ENCODE peak calls at places on chromosomes 11 and 22, in eight cellular contexts. One of them, this sample, is unnamed. For H3K4me1, the result is how much of the 10 kb centered on the place peaks cover.

GRCh38 chr11:126878892-126879291 is 121.7 kb downstream of the KIRREL3 start:
- DNase-seq in HCT116: no peak
- DNase-seq in mammary epithelial cell: no peak
- DNase-seq in astrocyte: no peak
- DNase-seq in PC-9: no peak
- DNase-seq in MM.1S: no peak
- DNase-seq in A549: no peak
- DNase-seq in neural progenitor cell: no peak
- DNase-seq in this sample: no peak

GRCh38 chr22:43388420-43388851 is 23.4 kb upstream of the MPPED1 start:
- DNase-seq in neural progenitor cell: peak
- DNase-seq in mammary epithelial cell: peak
- DNase-seq in MM.1S: peak
- DNase-seq in A549: peak
- DNase-seq in HCT116: peak
- DNase-seq in PC-9: peak
- DNase-seq in astrocyte: peak
- DNase-seq in this sample: peak

GRCh38 chr11:106222626-106223025 is 145.2 kb downstream of the AASDHPPT start:
- DNase-seq in A549: no peak
- DNase-seq in HCT116: no peak
- DNase-seq in PC-9: no peak
- DNase-seq in MM.1S: no peak
- DNase-seq in astrocyte: peak
- DNase-seq in mammary epithelial cell: no peak
- DNase-seq in neural progenitor cell: no peak
- DNase-seq in this sample: no peak

GRCh38 chr22:27876684-27877083 is 42.4 kb downstream of the PITPNB start:
- DNase-seq in A549: no peak
- DNase-seq in MM.1S: no peak
- DNase-seq in mammary epithelial cell: no peak
- DNase-seq in PC-9: no peak
- DNase-seq in HCT116: no peak
- DNase-seq in neural progenitor cell: peak
- DNase-seq in astrocyte: peak
- DNase-seq in this sample: no peak

GRCh38 chr11:1943576-1943975 is 3.6 kb upstream of the MRPL23 start:
- DNase-seq in A549: no peak
- DNase-seq in MM.1S: no peak
- DNase-seq in HCT116: no peak
- DNase-seq in mammary epithelial cell: no peak
- DNase-seq in neural progenitor cell: no peak
- DNase-seq in astrocyte: no peak
- DNase-seq in PC-9: no peak
- DNase-seq in this sample: no peak

GRCh38 chr11:69634590-69634989 is 6.4 kb upstream of the CCND1 start:
- DNase-seq in astrocyte: no peak
- DNase-seq in HCT116: no peak
- DNase-seq in mammary epithelial cell: no peak
- DNase-seq in PC-9: peak
- DNase-seq in A549: no peak
- DNase-seq in MM.1S: no peak
- DNase-seq in neural progenitor cell: no peak
- DNase-seq in this sample: no peak

GRCh38 chr11:78374917-78375316 is 42.7 kb downstream of the GAB2 start:
- DNase-seq in astrocyte: no peak
- DNase-seq in mammary epithelial cell: no peak
- DNase-seq in HCT116: no peak
- DNase-seq in MM.1S: no peak
- DNase-seq in PC-9: no peak
- DNase-seq in A549: no peak
- DNase-seq in neural progenitor cell: no peak
- DNase-seq in this sample: no peak

GRCh38 chr22:40190501-40190900 is 12.8 kb downstream of the TNRC6B start:
- DNase-seq in A549: no peak
- DNase-seq in PC-9: no peak
- DNase-seq in HCT116: no peak
- DNase-seq in mammary epithelial cell: no peak
- DNase-seq in neural progenitor cell: no peak
- DNase-seq in astrocyte: no peak
- DNase-seq in MM.1S: no peak
- DNase-seq in this sample: no peak

GRCh38 chr11:134596404-134596803 is 184.4 kb upstream of the B3GAT1 start:
- DNase-seq in mammary epithelial cell: no peak
- DNase-seq in A549: no peak
- DNase-seq in HCT116: no peak
- DNase-seq in MM.1S: no peak
- DNase-seq in neural progenitor cell: no peak
- DNase-seq in astrocyte: no peak
- DNase-seq in PC-9: no peak
- DNase-seq in this sample: no peak

GRCh38 chr11:8963569-8964323 is 496 bp downstream of the TMEM9B start:
- DNase-seq in PC-9: peak
- DNase-seq in neural progenitor cell: peak
- DNase-seq in A549: peak
- DNase-seq in mammary epithelial cell: no peak
- DNase-seq in astrocyte: peak
- DNase-seq in HCT116: peak
- DNase-seq in MM.1S: peak
- DNase-seq in this sample: peak

GRCh38 chr11:47393163-47394049 is 15.0 kb upstream of the SLC39A13 start:
- DNase-seq in A549: no peak
- DNase-seq in PC-9: peak
- DNase-seq in astrocyte: peak
- DNase-seq in MM.1S: peak
- DNase-seq in HCT116: no peak
- DNase-seq in mammary epithelial cell: no peak
- DNase-seq in neural progenitor cell: peak
- DNase-seq in this sample: no peak

GRCh38 chr22:37306494-37306829 is 24.2 kb downstream of the CYTH4 start:
- DNase-seq in HCT116: no peak
- DNase-seq in neural progenitor cell: no peak
- DNase-seq in astrocyte: no peak
- DNase-seq in A549: no peak
- DNase-seq in PC-9: no peak
- DNase-seq in MM.1S: no peak
- DNase-seq in mammary epithelial cell: no peak
- DNase-seq in this sample: no peak
- H3K4me1 ChIP-seq in HCT116: half or more
- H3K4me1 ChIP-seq in neural progenitor cell: under half
- H3K4me1 ChIP-seq in astrocyte: half or more
- H3K4me1 ChIP-seq in A549: half or more
- H3K4me1 ChIP-seq in PC-9: half or more
- H3K4me1 ChIP-seq in MM.1S: under half
- H3K4me1 ChIP-seq in mammary epithelial cell: half or more
- H3K4me1 ChIP-seq in this sample: under half

GRCh38 chr11:30015725-30016449 is 943 bp downstream of the KCNA4 start:
- DNase-seq in mammary epithelial cell: no peak
- DNase-seq in neural progenitor cell: peak
- DNase-seq in A549: no peak
- DNase-seq in HCT116: no peak
- DNase-seq in PC-9: no peak
- DNase-seq in astrocyte: no peak
- DNase-seq in MM.1S: no peak
- DNase-seq in this sample: no peak
- H3K4me3 ChIP-seq in mammary epithelial cell: no peak
- H3K4me3 ChIP-seq in neural progenitor cell: peak
- H3K4me3 ChIP-seq in A549: no peak
- H3K4me3 ChIP-seq in HCT116: no peak
- H3K4me3 ChIP-seq in PC-9: no peak
- H3K4me3 ChIP-seq in astrocyte: peak
- H3K4me3 ChIP-seq in MM.1S: no peak
- H3K4me3 ChIP-seq in this sample: no peak

GRCh38 chr11:11882539-11882938 is 40.8 kb downstream of the USP47 start:
- DNase-seq in MM.1S: no peak
- DNase-seq in mammary epithelial cell: no peak
- DNase-seq in neural progenitor cell: no peak
- DNase-seq in PC-9: no peak
- DNase-seq in astrocyte: no peak
- DNase-seq in HCT116: no peak
- DNase-seq in A549: no peak
- DNase-seq in this sample: no peak
- H3K4me2 ChIP-seq in MM.1S: no peak
- H3K4me2 ChIP-seq in mammary epithelial cell: no peak
- H3K4me2 ChIP-seq in neural progenitor cell: no peak
- H3K4me2 ChIP-seq in PC-9: no peak
- H3K4me2 ChIP-seq in astrocyte: no peak
- H3K4me2 ChIP-seq in HCT116: no peak
- H3K4me2 ChIP-seq in A549: no peak
- H3K4me2 ChIP-seq in this sample: no peak

DNA sequence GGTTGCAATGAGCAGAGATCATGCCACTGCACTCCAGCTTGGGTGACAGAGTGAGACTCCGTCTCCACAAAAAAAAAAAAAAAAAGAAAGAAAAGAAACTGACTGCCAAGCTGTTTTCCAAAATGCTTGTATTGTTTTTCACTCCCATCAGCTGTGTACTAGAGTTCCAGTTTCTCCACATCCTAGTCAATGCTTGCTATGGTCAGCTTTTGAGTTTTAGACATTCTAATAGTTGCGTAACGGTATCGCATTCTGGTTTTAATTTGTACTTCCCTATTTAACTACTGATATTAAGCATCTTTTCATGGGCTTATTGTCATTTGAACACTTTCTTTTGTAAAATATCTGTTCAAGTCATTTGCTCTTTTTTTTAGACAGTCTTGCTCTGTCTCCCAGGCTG is 55.7 kb downstream of the TSPAN18 start:
- DNase-seq in neural progenitor cell: no peak
- DNase-seq in mammary epithelial cell: no peak
- DNase-seq in astrocyte: no peak
- DNase-seq in PC-9: no peak
- DNase-seq in MM.1S: no peak
- DNase-seq in A549: no peak
- DNase-seq in HCT116: no peak
- DNase-seq in this sample: no peak
- H3K4me1 ChIP-seq in neural progenitor cell: under half
- H3K4me1 ChIP-seq in mammary epithelial cell: under half
- H3K4me1 ChIP-seq in astrocyte: under half
- H3K4me1 ChIP-seq in PC-9: under half
- H3K4me1 ChIP-seq in MM.1S: under half
- H3K4me1 ChIP-seq in A549: under half
- H3K4me1 ChIP-seq in HCT116: under half
- H3K4me1 ChIP-seq in this sample: under half

GRCh38 chr22:45452565-45453449 is 39.3 kb downstream of the RIBC2 start:
- DNase-seq in MM.1S: no peak
- DNase-seq in astrocyte: peak
- DNase-seq in A549: no peak
- DNase-seq in HCT116: no peak
- DNase-seq in neural progenitor cell: no peak
- DNase-seq in mammary epithelial cell: no peak
- DNase-seq in PC-9: no peak
- DNase-seq in this sample: no peak
- H3K4me3 ChIP-seq in MM.1S: no peak
- H3K4me3 ChIP-seq in astrocyte: no peak
- H3K4me3 ChIP-seq in A549: no peak
- H3K4me3 ChIP-seq in HCT116: no peak
- H3K4me3 ChIP-seq in neural progenitor cell: no peak
- H3K4me3 ChIP-seq in mammary epithelial cell: no peak
- H3K4me3 ChIP-seq in PC-9: no peak
- H3K4me3 ChIP-seq in this sample: no peak

GRCh38 chr11:114159802-114160588 is 100.5 kb downstream of the ZBTB16 start:
- DNase-seq in A549: peak
- DNase-seq in MM.1S: peak
- DNase-seq in HCT116: peak
- DNase-seq in neural progenitor cell: peak
- DNase-seq in PC-9: peak
- DNase-seq in mammary epithelial cell: peak
- DNase-seq in astrocyte: peak
- DNase-seq in this sample: peak
- H3K4me2 ChIP-seq in A549: peak
- H3K4me2 ChIP-seq in MM.1S: peak
- H3K4me2 ChIP-seq in HCT116: peak
- H3K4me2 ChIP-seq in neural progenitor cell: peak
- H3K4me2 ChIP-seq in PC-9: peak
- H3K4me2 ChIP-seq in mammary epithelial cell: peak
- H3K4me2 ChIP-seq in astrocyte: peak
- H3K4me2 ChIP-seq in this sample: peak

This sample was measured in Karpas-422.